ENCODE peak calls at places on chromosomes 7 and 10, in seven cellular contexts. One of them, this sample, is unnamed.

GRCh38 chr7:158779061-158779992 is 50.0 kb downstream of the ESYT2 start:
- DNase-seq in right atrium auricular region: no peak
- DNase-seq in SK-N-SH: no peak
- DNase-seq in IMR-90: peak
- DNase-seq in fibroblast of mammary gland: no peak
- DNase-seq in Calu3: no peak
- DNase-seq in fibroblast of pulmonary artery: no peak
- DNase-seq in this sample: no peak

GRCh38 chr7:22802426-22802825 is 20.2 kb downstream of the TOMM7 start:
- DNase-seq in IMR-90: no peak
- DNase-seq in SK-N-SH: no peak
- DNase-seq in fibroblast of pulmonary artery: no peak
- DNase-seq in Calu3: no peak
- DNase-seq in fibroblast of mammary gland: no peak
- DNase-seq in right atrium auricular region: no peak
- DNase-seq in this sample: no peak

GRCh38 chr10:112132429-112132828 is 51.1 kb downstream of the GPAM start:
- DNase-seq in SK-N-SH: no peak
- DNase-seq in right atrium auricular region: no peak
- DNase-seq in fibroblast of pulmonary artery: no peak
- DNase-seq in fibroblast of mammary gland: no peak
- DNase-seq in IMR-90: no peak
- DNase-seq in Calu3: no peak
- DNase-seq in this sample: no peak

GRCh38 chr10:79038841-79039201 is 29.9 kb upstream of the ZMIZ1 start:
- DNase-seq in IMR-90: peak
- DNase-seq in fibroblast of mammary gland: no peak
- DNase-seq in fibroblast of pulmonary artery: no peak
- DNase-seq in Calu3: no peak
- DNase-seq in right atrium auricular region: no peak
- DNase-seq in SK-N-SH: no peak
- DNase-seq in this sample: no peak

GRCh38 chr10:86730227-86730626 is 26.2 kb upstream of the BMPR1A start:
- DNase-seq in fibroblast of pulmonary artery: peak
- DNase-seq in right atrium auricular region: peak
- DNase-seq in Calu3: no peak
- DNase-seq in IMR-90: peak
- DNase-seq in SK-N-SH: peak
- DNase-seq in fibroblast of mammary gland: peak
- DNase-seq in this sample: no peak

GRCh38 chr10:131662851-131663250 is 238.0 kb upstream of the PPP2R2D start:
- DNase-seq in Calu3: no peak
- DNase-seq in SK-N-SH: no peak
- DNase-seq in right atrium auricular region: no peak
- DNase-seq in IMR-90: no peak
- DNase-seq in fibroblast of pulmonary artery: no peak
- DNase-seq in fibroblast of mammary gland: no peak
- DNase-seq in this sample: no peak

GRCh38 chr7:142104550-142105527 is 6.7 kb upstream of the MGAM2 start:
- DNase-seq in fibroblast of mammary gland: peak
- DNase-seq in right atrium auricular region: no peak
- DNase-seq in fibroblast of pulmonary artery: no peak
- DNase-seq in Calu3: peak
- DNase-seq in SK-N-SH: no peak
- DNase-seq in IMR-90: no peak
- DNase-seq in this sample: no peak

GRCh38 chr7:92783260-92783911 is 53.0 kb downstream of the CDK6 start:
- DNase-seq in right atrium auricular region: no peak
- DNase-seq in Calu3: no peak
- DNase-seq in SK-N-SH: no peak
- DNase-seq in fibroblast of pulmonary artery: no peak
- DNase-seq in IMR-90: peak
- DNase-seq in fibroblast of mammary gland: no peak
- DNase-seq in this sample: no peak

DNA sequence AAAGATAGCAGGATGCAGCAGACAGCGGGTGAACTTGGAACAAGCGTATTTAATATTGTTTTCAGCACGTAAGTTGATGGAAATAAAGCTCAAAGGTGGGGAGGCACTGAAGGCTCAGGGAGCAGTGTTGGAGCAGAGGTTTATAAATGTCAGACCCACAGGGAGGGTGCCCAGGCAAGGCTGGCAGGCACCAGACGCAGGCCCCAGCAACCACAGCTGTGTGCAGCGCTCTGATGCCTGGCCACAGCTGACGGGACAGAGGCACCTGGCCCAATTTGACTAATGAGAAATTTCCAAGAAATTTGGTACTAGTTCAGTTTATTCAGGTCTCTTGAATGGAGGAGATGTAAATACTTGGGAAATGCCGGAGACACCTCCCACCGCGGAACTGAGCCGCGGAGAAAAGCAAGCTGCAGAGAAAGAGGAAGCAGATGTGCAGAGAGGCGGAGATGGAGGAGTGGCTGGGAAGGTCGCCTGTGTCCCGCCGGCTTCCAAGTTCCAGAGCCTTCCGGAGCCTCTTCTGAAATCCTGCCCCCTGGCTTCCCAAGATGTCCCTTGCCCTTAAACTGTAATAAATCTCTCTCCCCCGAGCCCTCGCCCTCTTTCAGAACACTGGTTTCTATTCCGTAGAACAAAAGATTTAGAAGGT is 38.3 kb upstream of the PLXNA4 start:
- DNase-seq in right atrium auricular region: peak
- DNase-seq in IMR-90: no peak
- DNase-seq in fibroblast of pulmonary artery: peak
- DNase-seq in Calu3: peak
- DNase-seq in SK-N-SH: no peak
- DNase-seq in fibroblast of mammary gland: peak
- DNase-seq in this sample: no peak
- TF ChIP-seq CTCF in right atrium auricular region: no peak
- TF ChIP-seq CTCF in IMR-90: no peak
- TF ChIP-seq CTCF in fibroblast of pulmonary artery: peak
- TF ChIP-seq CTCF in Calu3: no peak
- TF ChIP-seq CTCF in SK-N-SH: no peak
- TF ChIP-seq CTCF in fibroblast of mammary gland: peak
- TF ChIP-seq CTCF in this sample: peak

DNA sequence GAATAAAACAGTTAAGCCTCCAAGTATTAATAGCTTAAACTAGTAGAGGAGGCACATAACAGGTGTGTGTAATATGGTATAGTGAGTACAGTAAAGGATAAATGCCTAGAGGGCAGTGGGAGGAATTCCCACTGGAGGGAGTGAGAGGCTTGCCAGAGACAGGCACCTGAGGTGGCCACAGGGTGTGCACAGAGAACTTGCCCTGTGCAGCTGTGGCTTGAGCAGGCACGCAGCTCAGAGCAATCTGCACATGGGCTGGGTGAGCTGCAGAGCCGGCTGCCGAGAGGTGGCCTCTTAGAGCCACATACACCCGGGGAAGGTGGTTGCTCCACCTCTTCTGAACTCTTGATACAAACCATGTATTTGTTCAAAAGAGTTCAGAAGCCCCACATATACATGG is 237.1 kb downstream of the COBL start:
- DNase-seq in IMR-90: no peak
- DNase-seq in fibroblast of mammary gland: no peak
- DNase-seq in Calu3: no peak
- DNase-seq in fibroblast of pulmonary artery: no peak
- DNase-seq in right atrium auricular region: no peak
- DNase-seq in SK-N-SH: no peak
- DNase-seq in this sample: peak
- TF ChIP-seq CTCF in IMR-90: no peak
- TF ChIP-seq CTCF in fibroblast of mammary gland: no peak
- TF ChIP-seq CTCF in Calu3: no peak
- TF ChIP-seq CTCF in fibroblast of pulmonary artery: no peak
- TF ChIP-seq CTCF in right atrium auricular region: no peak
- TF ChIP-seq CTCF in SK-N-SH: no peak
- TF ChIP-seq CTCF in this sample: no peak

GRCh38 chr7:85041599-85042216 is 145.1 kb downstream of the SEMA3D start:
- DNase-seq in SK-N-SH: peak
- DNase-seq in IMR-90: peak
- DNase-seq in Calu3: peak
- DNase-seq in fibroblast of pulmonary artery: peak
- DNase-seq in right atrium auricular region: peak
- DNase-seq in fibroblast of mammary gland: peak
- DNase-seq in this sample: peak
- TF ChIP-seq CTCF in SK-N-SH: peak
- TF ChIP-seq CTCF in IMR-90: peak
- TF ChIP-seq CTCF in Calu3: no peak
- TF ChIP-seq CTCF in fibroblast of pulmonary artery: peak
- TF ChIP-seq CTCF in right atrium auricular region: peak
- TF ChIP-seq CTCF in fibroblast of mammary gland: peak
- TF ChIP-seq CTCF in this sample: peak

GRCh38 chr10:113549856-113550255 is 3.0 kb upstream of the HABP2 start:
- DNase-seq in fibroblast of pulmonary artery: no peak
- DNase-seq in right atrium auricular region: no peak
- DNase-seq in Calu3: no peak
- DNase-seq in IMR-90: no peak
- DNase-seq in fibroblast of mammary gland: no peak
- DNase-seq in SK-N-SH: peak
- DNase-seq in this sample: no peak
- TF ChIP-seq CTCF in fibroblast of pulmonary artery: no peak
- TF ChIP-seq CTCF in right atrium auricular region: no peak
- TF ChIP-seq CTCF in Calu3: no peak
- TF ChIP-seq CTCF in IMR-90: no peak
- TF ChIP-seq CTCF in fibroblast of mammary gland: no peak
- TF ChIP-seq CTCF in SK-N-SH: no peak
- TF ChIP-seq CTCF in this sample: no peak

DNA sequence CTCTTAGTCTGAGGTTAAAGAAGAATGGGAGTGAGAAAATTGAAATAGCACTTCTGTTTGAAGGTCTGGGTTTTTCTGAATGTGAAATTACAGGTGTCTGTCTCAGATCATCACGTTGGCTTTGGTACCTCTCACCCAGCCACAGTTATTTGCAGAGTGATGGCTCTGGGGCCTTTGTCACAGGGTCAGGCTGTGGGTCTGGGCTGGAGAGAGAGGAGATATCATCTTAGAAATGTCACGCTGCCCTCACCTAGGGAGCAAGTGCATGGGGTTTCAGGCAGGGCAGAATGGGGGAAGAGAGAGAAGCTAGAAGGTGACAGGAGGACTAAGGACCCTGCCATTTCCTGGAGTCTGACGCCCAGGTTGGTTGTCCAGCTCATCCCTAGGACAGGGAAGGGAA is 127.2 kb downstream of the CFAP58 start:
- DNase-seq in Calu3: no peak
- DNase-seq in fibroblast of mammary gland: no peak
- DNase-seq in SK-N-SH: no peak
- DNase-seq in fibroblast of pulmonary artery: no peak
- DNase-seq in IMR-90: no peak
- DNase-seq in right atrium auricular region: no peak
- DNase-seq in this sample: no peak
- TF ChIP-seq CTCF in Calu3: no peak
- TF ChIP-seq CTCF in fibroblast of mammary gland: no peak
- TF ChIP-seq CTCF in SK-N-SH: no peak
- TF ChIP-seq CTCF in fibroblast of pulmonary artery: no peak
- TF ChIP-seq CTCF in IMR-90: no peak
- TF ChIP-seq CTCF in right atrium auricular region: no peak
- TF ChIP-seq CTCF in this sample: no peak

GRCh38 chr7:70506463-70506862 is 625.5 kb upstream of the GALNT17 start:
- DNase-seq in SK-N-SH: peak
- DNase-seq in right atrium auricular region: no peak
- DNase-seq in fibroblast of mammary gland: peak
- DNase-seq in Calu3: no peak
- DNase-seq in IMR-90: no peak
- DNase-seq in fibroblast of pulmonary artery: no peak
- DNase-seq in this sample: no peak
- TF ChIP-seq CTCF in SK-N-SH: peak
- TF ChIP-seq CTCF in right atrium auricular region: no peak
- TF ChIP-seq CTCF in fibroblast of mammary gland: peak
- TF ChIP-seq CTCF in Calu3: no peak
- TF ChIP-seq CTCF in IMR-90: no peak
- TF ChIP-seq CTCF in fibroblast of pulmonary artery: no peak
- TF ChIP-seq CTCF in this sample: peak